ENCODE peak calls at places on chromosome 14, in eight cellular contexts. U, W, B, G, F, K, R and H are unnamed samples.

GRCh38 chr14:66979083-66979974 is 209.9 kb upstream of the GARIN2 start:
- DNase-seq in R (no peak), U (no peak), G (no peak), F (no peak), B (no peak), W (no peak), K (no peak), H (no peak)

GRCh38 chr14:93742761-93743160 is 45.5 kb downstream of the PRIMA1 start:
- DNase-seq in U (no peak), G (no peak), B (no peak), F (no peak), R (no peak), W (no peak), K (no peak), H (no peak)

GRCh38 chr14:99725774-99726537 is 41.9 kb downstream of the CYP46A1 start:
- DNase-seq in R (no peak), W (no peak), F (no peak), G (no peak), K (no peak), U (no peak), B (no peak), H (no peak)

GRCh38 chr14:74891870-74892269 is 10.2 kb downstream of the DLST start:
- DNase-seq in U (no peak), G (peak; percentile 67), F (no peak), R (no peak), W (no peak), K (no peak), B (no peak), H (no peak)

GRCh38 chr14:48454887-48455286 is 779.5 kb upstream of the MDGA2 start:
- DNase-seq in R (no peak), U (no peak), G (no peak), K (no peak), F (no peak), B (no peak), W (no peak), H (no peak)

GRCh38 chr14:90319173-90319572 is 12.6 kb downstream of the NRDE2 start:
- DNase-seq in W (no peak), G (peak; percentile 32), R (no peak), B (no peak), F (no peak), K (no peak), U (no peak), H (no peak)

GRCh38 chr14:59576332-59577294 is at the start of gene CCDC175:
- DNase-seq in K (peak; percentile 55), B (peak; percentile 27), F (peak; percentile 52), R (no peak), U (peak; percentile 95), G (peak; percentile 63), W (peak; percentile 92), H (peak; percentile 97)

GRCh38 chr14:59360923-59361794 is 104.0 kb downstream of the GPR135 start:
- DNase-seq in W (no peak), B (peak; percentile 91), R (no peak), F (peak; percentile 92), K (no peak), G (peak; percentile 72), U (peak; percentile 92), H (no peak)

GRCh38 chr14:48350971-48351370 is 675.6 kb upstream of the MDGA2 start:
- DNase-seq in G (no peak), K (no peak), F (peak; percentile 57), R (no peak), B (peak; percentile 19), W (no peak), U (no peak), H (no peak)

GRCh38 chr14:105064001-105064400 is 1.2 kb downstream of the GPR132 start:
- DNase-seq in W (no peak), U (no peak), K (no peak), R (no peak), G (no peak), F (no peak), B (no peak), H (no peak)

GRCh38 chr14:22549981-22550670 is 38.9 kb downstream of the DAD1 start:
- DNase-seq in B (no peak), U (no peak), W (no peak), G (peak; percentile 48), F (no peak), K (no peak), R (no peak), H (no peak)

GRCh38 chr14:71555654-71556559 is 376.3 kb upstream of the RGS6 start:
- DNase-seq in B (no peak), G (peak; percentile 31), R (no peak), W (no peak), U (no peak), K (no peak), F (peak; percentile 74), H (no peak)

GRCh38 chr14:69715725-69716482 is 51.0 kb upstream of the SRSF5 start:
- DNase-seq in U (peak; percentile 84), K (no peak), W (no peak), B (peak; percentile 60), R (no peak), G (peak; percentile 24), F (peak; percentile 98), H (no peak)

GRCh38 chr14:99755629-99756603 is 37.3 kb upstream of the EML1 start:
- DNase-seq in B (peak; percentile 67), K (no peak), G (peak; percentile 95), U (no peak), F (peak; percentile 86), W (no peak), R (no peak), H (peak; percentile 92)

GRCh38 chr14:64746298-64747250 is 42.4 kb downstream of the PLEKHG3 start:
- DNase-seq in R (no peak), B (no peak), F (no peak), K (no peak), W (no peak), G (no peak), U (no peak), H (no peak)

GRCh38 chr14:88667555-88668273 is 104.9 kb downstream of the ZC3H14 start:
- DNase-seq in F (peak; percentile 87), R (no peak), K (no peak), W (peak; percentile 61), G (peak; percentile 72), B (peak; percentile 43), U (peak; percentile 73), H (peak; percentile 59)